ENCODE peak calls at places on chromosomes 13 and 19, in nine cellular contexts. F is fibroblast of the conjunctiva; I is activated B cell treated with CpG ODN at 0.5 μM for 24 hours; R is progenitor cell of endocrine pancreas; D is stimulated activated CD4-positive, alpha-beta T cell treated with anti-CD3 and anti-CD28 coated beads, TNF-alpha, amount 100 ng/mL, for 48 hours; A is GM20000; V is SHP77; L is GM13976; K is A549. B is an unnamed sample.

GRCh38 chr13:53719281-53719680 is 690.7 kb downstream of the OLFM4 start:
- DNase-seq in F (no peak), I (no peak), R (no peak), D (no peak), A (no peak), V (no peak), L (no peak), K (no peak), B (no peak)

GRCh38 chr13:100300213-100300612 is 211.3 kb downstream of the PCCA start:
- DNase-seq in F (no peak), I (no peak), R (no peak), D (no peak), A (no peak), V (no peak), L (no peak), K (no peak), B (no peak)

GRCh38 chr13:107043016-107043957 is 475.4 kb upstream of the ARGLU1 start:
- DNase-seq in F (no peak), I (no peak), R (no peak), D (no peak), A (no peak), V (no peak), L (no peak), K (no peak), B (no peak)

GRCh38 chr19:55647732-55648656 is at the start of gene CCDC106:
- DNase-seq in F (peak), I (peak), R (peak), D (no peak), A (peak), V (peak), L (peak), K (peak), B (peak)

GRCh38 chr19:48053856-48054255 is 10.0 kb upstream of the CABP5 start:
- DNase-seq in F (no peak), I (no peak), R (no peak), D (no peak), A (no peak), V (no peak), L (no peak), K (no peak), B (no peak)

GRCh38 chr19:13892885-13893284 is 13.0 kb downstream of the BRME1 start:
- DNase-seq in F (no peak), I (no peak), R (no peak), D (no peak), A (no peak), V (no peak), L (no peak), K (no peak), B (no peak)

GRCh38 chr19:23378948-23379347 is 16.3 kb downstream of the ZNF91 start:
- DNase-seq in F (no peak), I (no peak), R (no peak), D (no peak), A (no peak), V (no peak), L (no peak), K (no peak), B (no peak)

GRCh38 chr19:7701654-7702457 is at the start of gene FCER2:
- DNase-seq in F (no peak), I (peak), R (no peak), D (no peak), A (peak), V (no peak), L (peak), K (no peak), B (no peak)

GRCh38 chr19:32901504-32902161 is 32.1 kb upstream of the SLC7A9 start:
- DNase-seq in F (no peak), I (no peak), R (no peak), D (no peak), A (no peak), V (no peak), L (no peak), K (no peak), B (no peak)

GRCh38 chr19:41552558-41552957 is 23.4 kb upstream of the CEACAM21 start:
- DNase-seq in F (no peak), I (no peak), R (no peak), D (no peak), A (no peak), V (no peak), L (no peak), K (no peak), B (no peak)

GRCh38 chr19:50268046-50268445 is 61.1 kb downstream of the KCNC3 start:
- DNase-seq in F (no peak), I (no peak), R (no peak), D (no peak), A (no peak), V (no peak), L (no peak), K (no peak), B (no peak)

GRCh38 chr13:20006206-20006605 is 47.7 kb downstream of the ZMYM2 start:
- DNase-seq in F (no peak), I (no peak), R (no peak), D (no peak), A (no peak), V (no peak), L (no peak), K (no peak), B (no peak)

GRCh38 chr19:19209372-19209771 is 2.4 kb upstream of the NCAN start:
- DNase-seq in F (no peak), I (no peak), R (no peak), D (no peak), A (peak), V (peak), L (no peak), K (no peak), B (no peak)

GRCh38 chr13:66657165-66657895 is 572.8 kb downstream of the PCDH9 start:
- DNase-seq in F (peak), I (no peak), R (no peak), D (no peak), A (no peak), V (peak), L (no peak), K (peak), B (no peak)

GRCh38 chr19:16455489-16455888 is 16.3 kb downstream of the EPS15L1 start:
- DNase-seq in F (no peak), I (no peak), R (no peak), D (no peak), A (no peak), V (no peak), L (no peak), K (no peak), B (no peak)

GRCh38 chr13:110309661-110310524 is 2.8 kb downstream of the COL4A2 start:
- DNase-seq in F (no peak), I (no peak), R (no peak), D (no peak), A (no peak), V (no peak), L (no peak), K (no peak), B (no peak)

GRCh38 chr13:51148223-51148951 is 37.3 kb upstream of the C13orf42 start:
- DNase-seq in F (no peak), I (no peak), R (no peak), D (no peak), A (no peak), V (no peak), L (no peak), K (no peak), B (no peak)

GRCh38 chr13:90302113-90302512 is 1045.4 kb upstream of the MIR17HG start:
- DNase-seq in F (no peak), I (no peak), R (no peak), D (no peak), A (no peak), V (no peak), L (no peak), K (no peak), B (no peak)

GRCh38 chr13:74202129-74202528 is 67.9 kb upstream of the KLF12 start:
- DNase-seq in F (no peak), I (no peak), R (no peak), D (no peak), A (no peak), V (no peak), L (no peak), K (no peak), B (no peak)

GRCh38 chr13:106688940-106689339 is 121.0 kb upstream of the ARGLU1 start:
- DNase-seq in F (no peak), I (no peak), R (no peak), D (no peak), A (no peak), V (no peak), L (no peak), K (no peak), B (no peak)

GRCh38 chr19:5507056-5507624 is 51.9 kb downstream of the ZNRF4 start:
- DNase-seq in F (no peak), I (no peak), R (no peak), D (no peak), A (no peak), V (no peak), L (no peak), K (no peak), B (no peak)

GRCh38 chr19:42436006-42436405 is 6.7 kb downstream of the CXCL17 start:
- DNase-seq in F (peak), I (no peak), R (no peak), D (no peak), A (no peak), V (no peak), L (no peak), K (no peak), B (no peak)

GRCh38 chr13:108859202-108860012 is 230.0 kb downstream of the MYO16 start:
- DNase-seq in F (peak), I (no peak), R (no peak), D (no peak), A (no peak), V (no peak), L (no peak), K (no peak), B (no peak)

GRCh38 chr13:113656831-113657671 is 947 bp downstream of the ATP4B start:
- DNase-seq in F (no peak), I (peak), R (no peak), D (no peak), A (no peak), V (no peak), L (no peak), K (no peak), B (no peak)

GRCh38 chr13:66974174-66974573 is 256.0 kb downstream of the PCDH9 start:
- DNase-seq in F (no peak), I (no peak), R (no peak), D (no peak), A (no peak), V (no peak), L (no peak), K (no peak), B (no peak)

GRCh38 chr13:33794576-33794975 is 23.4 kb upstream of the RFC3 start:
- DNase-seq in F (no peak), I (no peak), R (no peak), D (no peak), A (no peak), V (no peak), L (no peak), K (no peak), B (no peak)

GRCh38 chr13:49935171-49936084 is 712 bp downstream of the SPRYD7 start:
- DNase-seq in F (peak), I (no peak), R (no peak), D (peak), A (peak), V (peak), L (peak), K (peak), B (peak)

GRCh38 chr13:86383561-86383960 is 584.3 kb upstream of the SLITRK6 start:
- DNase-seq in F (no peak), I (no peak), R (no peak), D (no peak), A (no peak), V (peak), L (no peak), K (no peak), B (no peak)

GRCh38 chr19:35066691-35067563 is 25.4 kb downstream of the HPN start:
- DNase-seq in F (peak), I (peak), R (peak), D (peak), A (peak), V (peak), L (peak), K (peak), B (peak)

GRCh38 chr13:103289661-103290060 is 223.4 kb upstream of the SLC10A2 start:
- DNase-seq in F (no peak), I (no peak), R (no peak), D (no peak), A (no peak), V (no peak), L (no peak), K (no peak), B (no peak)

GRCh38 chr19:43525836-43526771 is 897 bp downstream of the ETHE1 start:
- DNase-seq in F (no peak), I (no peak), R (peak), D (no peak), A (no peak), V (no peak), L (no peak), K (no peak), B (peak)

GRCh38 chr19:10260141-10260584 is 8.1 kb downstream of the MRPL4 start:
- DNase-seq in F (no peak), I (no peak), R (no peak), D (peak), A (no peak), V (no peak), L (no peak), K (no peak), B (no peak)

GRCh38 chr19:2433854-2434253 is 6.5 kb upstream of the TIMM13 start:
- DNase-seq in F (no peak), I (no peak), R (no peak), D (no peak), A (no peak), V (no peak), L (no peak), K (no peak), B (no peak)

GRCh38 chr19:51687791-51688664 is 5.1 kb upstream of the SPACA6 start:
- DNase-seq in F (no peak), I (no peak), R (no peak), D (no peak), A (no peak), V (peak), L (no peak), K (peak), B (peak)

GRCh38 chr19:46635920-46636761 is at the start of gene GNG8:
- DNase-seq in F (no peak), I (peak), R (no peak), D (no peak), A (no peak), V (no peak), L (no peak), K (no peak), B (no peak)

GRCh38 chr19:50427997-50428425 is 4.7 kb upstream of the MYBPC2 start:
- DNase-seq in F (peak), I (peak), R (peak), D (peak), A (no peak), V (no peak), L (peak), K (no peak), B (no peak)

GRCh38 chr19:947707-948533 is 22.1 kb downstream of the ARID3A start:
- DNase-seq in F (no peak), I (peak), R (no peak), D (no peak), A (peak), V (no peak), L (peak), K (no peak), B (no peak)